ENCODE peak calls at places on chromosomes 2 and 18, in five cellular contexts. One of them, this sample, is unnamed.

GRCh38 chr18:7084766-7085080 is 32.9 kb downstream of the LAMA1 start:
- DNase-seq in heart right ventricle: no peak
- DNase-seq in HCT116: no peak
- DNase-seq in NB4: no peak
- DNase-seq in astrocyte of the spinal cord: peak; percentile 88
- DNase-seq in this sample: peak; percentile 48

GRCh38 chr18:68033466-68033865 is 516.9 kb upstream of the DSEL start:
- DNase-seq in HCT116: no peak
- DNase-seq in NB4: no peak
- DNase-seq in astrocyte of the spinal cord: peak; percentile 6
- DNase-seq in heart right ventricle: no peak
- DNase-seq in this sample: peak; percentile 13

GRCh38 chr2:19359456-19359855 is 1.0 kb upstream of the OSR1 start:
- DNase-seq in NB4: no peak
- DNase-seq in heart right ventricle: no peak
- DNase-seq in astrocyte of the spinal cord: no peak
- DNase-seq in HCT116: no peak
- DNase-seq in this sample: no peak

GRCh38 chr18:3690682-3691066 is 240.7 kb downstream of the TGIF1 start:
- DNase-seq in heart right ventricle: no peak
- DNase-seq in NB4: no peak
- DNase-seq in HCT116: no peak
- DNase-seq in astrocyte of the spinal cord: no peak
- DNase-seq in this sample: no peak

GRCh38 chr2:101200714-101201113 is 49.5 kb upstream of the TBC1D8 start:
- DNase-seq in HCT116: peak; percentile 27
- DNase-seq in astrocyte of the spinal cord: peak; percentile 20
- DNase-seq in heart right ventricle: no peak
- DNase-seq in NB4: no peak
- DNase-seq in this sample: peak; percentile 81

GRCh38 chr18:32208012-32208411 is 18.2 kb downstream of the MEP1B start:
- DNase-seq in HCT116: no peak
- DNase-seq in astrocyte of the spinal cord: no peak
- DNase-seq in heart right ventricle: no peak
- DNase-seq in NB4: no peak
- DNase-seq in this sample: no peak

GRCh38 chr2:24015562-24016375 is 5.9 kb downstream of the MFSD2B start:
- DNase-seq in HCT116: no peak
- DNase-seq in NB4: no peak
- DNase-seq in heart right ventricle: no peak
- DNase-seq in astrocyte of the spinal cord: peak; percentile 64
- DNase-seq in this sample: peak; percentile 85

GRCh38 chr2:234950730-234951385 is 959 bp upstream of the SH3BP4 start:
- DNase-seq in astrocyte of the spinal cord: peak; percentile 56
- DNase-seq in HCT116: no peak
- DNase-seq in heart right ventricle: no peak
- DNase-seq in NB4: no peak
- DNase-seq in this sample: peak; percentile 55

GRCh38 chr18:2905802-2906521 is 59.2 kb downstream of the EMILIN2 start:
- DNase-seq in HCT116: peak; percentile 33
- DNase-seq in astrocyte of the spinal cord: no peak
- DNase-seq in heart right ventricle: peak; percentile 81
- DNase-seq in NB4: peak; percentile 82
- DNase-seq in this sample: peak; percentile 82

GRCh38 chr2:189641565-189641964 is 19.7 kb upstream of the ASNSD1 start:
- DNase-seq in heart right ventricle: no peak
- DNase-seq in NB4: no peak
- DNase-seq in HCT116: no peak
- DNase-seq in astrocyte of the spinal cord: no peak
- DNase-seq in this sample: no peak

GRCh38 chr2:177245010-177245422 is 19.5 kb downstream of the NFE2L2 start:
- DNase-seq in NB4: peak; percentile 37
- DNase-seq in HCT116: peak; percentile 64
- DNase-seq in astrocyte of the spinal cord: peak; percentile 85
- DNase-seq in heart right ventricle: no peak
- DNase-seq in this sample: peak; percentile 51

GRCh38 chr2:236036045-236036444 is 132.1 kb downstream of the GBX2 start:
- DNase-seq in astrocyte of the spinal cord: no peak
- DNase-seq in HCT116: no peak
- DNase-seq in heart right ventricle: no peak
- DNase-seq in NB4: no peak
- DNase-seq in this sample: no peak

GRCh38 chr2:16019060-16019475 is 78.7 kb downstream of the MYCN start:
- DNase-seq in HCT116: no peak
- DNase-seq in astrocyte of the spinal cord: no peak
- DNase-seq in heart right ventricle: no peak
- DNase-seq in NB4: no peak
- DNase-seq in this sample: no peak

GRCh38 chr2:236828820-236829219 is 256.9 kb upstream of the COPS8 start:
- DNase-seq in astrocyte of the spinal cord: no peak
- DNase-seq in NB4: no peak
- DNase-seq in heart right ventricle: no peak
- DNase-seq in HCT116: no peak
- DNase-seq in this sample: no peak

DNA sequence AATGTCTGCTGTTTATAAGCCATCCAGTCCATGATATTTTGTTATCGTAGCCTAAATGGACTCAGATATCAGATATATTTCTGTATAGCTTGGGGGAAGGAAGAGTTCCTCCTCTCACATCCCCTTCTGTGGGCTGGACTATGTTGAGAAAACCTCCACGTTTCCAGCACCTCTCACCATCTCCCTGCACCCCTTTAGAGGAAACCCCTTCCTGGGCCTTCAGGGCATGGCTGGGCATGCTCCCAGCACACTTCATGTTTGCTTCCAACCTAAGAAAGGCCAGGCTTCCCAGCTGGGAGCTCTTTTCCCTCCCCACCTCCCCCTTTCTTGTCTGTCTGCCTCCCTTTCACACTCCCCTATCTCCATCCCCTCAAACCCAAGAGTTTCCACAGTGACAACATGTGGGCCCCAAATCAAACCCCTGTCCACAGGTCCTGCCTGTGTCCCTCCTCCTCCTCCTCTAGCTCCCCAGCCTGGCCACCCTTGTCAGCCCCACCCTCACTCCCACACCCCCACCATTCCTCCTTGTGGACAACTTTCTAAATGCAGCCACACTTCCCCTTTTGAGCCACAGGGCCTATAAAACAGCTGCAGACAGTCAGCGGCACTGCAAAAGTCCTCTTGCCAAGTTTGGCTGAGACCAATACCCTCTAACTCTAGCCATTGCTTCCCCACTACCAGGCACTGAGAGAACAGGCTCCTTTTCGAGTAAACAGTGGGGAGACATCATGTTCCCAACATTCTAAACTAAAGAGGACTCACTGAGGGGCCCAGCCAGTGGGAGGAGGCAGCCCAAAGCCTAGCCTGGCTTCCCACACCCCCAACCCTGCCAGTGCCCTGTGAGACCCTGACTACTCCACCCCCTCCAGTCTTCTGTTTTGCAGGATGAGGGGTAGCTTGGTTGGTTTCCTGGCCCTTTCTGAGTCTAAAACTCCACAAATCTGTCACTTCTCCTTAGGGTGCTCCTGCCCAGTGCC is 120.5 kb downstream of the ZFP36L2 start:
- DNase-seq in heart right ventricle: peak; percentile 53
- DNase-seq in HCT116: peak; percentile 4
- DNase-seq in astrocyte of the spinal cord: no peak
- DNase-seq in NB4: peak; percentile 98
- DNase-seq in this sample: peak; percentile 78
- TF ChIP-seq CTCF in heart right ventricle: peak; percentile 47
- TF ChIP-seq CTCF in HCT116: no peak
- TF ChIP-seq CTCF in astrocyte of the spinal cord: peak; percentile 31
- TF ChIP-seq CTCF in NB4: peak; percentile 37
- TF ChIP-seq CTCF in this sample: peak; percentile 43

GRCh38 chr2:199914372-199914958 is 3.4 kb downstream of the C2orf69 start:
- DNase-seq in heart right ventricle: no peak
- DNase-seq in astrocyte of the spinal cord: no peak
- DNase-seq in NB4: no peak
- DNase-seq in HCT116: no peak
- DNase-seq in this sample: no peak

GRCh38 chr2:199907008-199907714 is 3.9 kb upstream of the C2orf69 start:
- DNase-seq in HCT116: no peak
- DNase-seq in astrocyte of the spinal cord: no peak
- DNase-seq in NB4: no peak
- DNase-seq in heart right ventricle: no peak
- DNase-seq in this sample: no peak

GRCh38 chr2:199911877-199912161 is 726 bp downstream of the C2orf69 start:
- DNase-seq in astrocyte of the spinal cord: no peak
- DNase-seq in HCT116: no peak
- DNase-seq in NB4: no peak
- DNase-seq in heart right ventricle: no peak
- DNase-seq in this sample: no peak

GRCh38 chr2:199911052-199911876 is at the start of gene C2orf69:
- DNase-seq in astrocyte of the spinal cord: peak; percentile 98
- DNase-seq in NB4: peak; percentile 100
- DNase-seq in HCT116: peak; percentile 99
- DNase-seq in heart right ventricle: peak; percentile 95
- DNase-seq in this sample: peak; percentile 97

DNA sequence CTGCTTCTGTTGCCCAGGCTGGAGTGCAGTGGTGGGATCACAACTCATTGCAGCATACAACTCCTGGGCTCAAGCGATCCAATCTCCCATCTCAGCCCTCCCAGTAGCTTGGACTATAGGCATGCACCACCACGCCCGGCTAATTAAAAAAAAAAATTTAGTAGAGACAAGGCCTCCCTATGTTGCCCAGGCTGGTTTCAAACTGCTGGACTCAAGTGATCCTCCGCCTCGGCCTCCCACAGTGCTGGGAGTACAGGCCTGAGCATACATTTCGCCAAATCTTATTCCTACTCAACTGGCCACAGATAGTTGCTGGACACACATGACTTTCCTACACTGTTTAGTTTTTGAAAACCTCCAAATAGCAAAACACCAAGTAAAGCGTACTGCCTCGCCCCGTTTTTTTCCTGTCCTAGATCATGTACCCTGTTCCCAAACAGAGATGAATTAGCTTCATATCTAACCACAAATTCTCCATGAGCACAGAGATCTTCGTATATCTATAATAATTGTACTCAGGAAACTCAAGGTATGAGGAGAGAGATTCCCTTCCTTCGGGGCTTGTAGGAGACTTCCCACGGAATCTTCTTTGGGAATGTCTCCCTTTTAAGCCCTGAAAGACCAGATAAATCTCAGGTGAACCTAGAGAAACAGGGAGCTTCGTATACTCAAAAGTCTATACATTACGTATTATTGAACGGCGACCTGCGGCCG is 598 bp upstream of the C2orf69 start:
- DNase-seq in heart right ventricle: no peak
- DNase-seq in astrocyte of the spinal cord: no peak
- DNase-seq in HCT116: no peak
- DNase-seq in NB4: no peak
- DNase-seq in this sample: no peak
- H3K4me3 ChIP-seq in heart right ventricle: peak overlapping the region; percentile 96
- H3K4me3 ChIP-seq in astrocyte of the spinal cord: peak overlapping the region; percentile 93
- H3K4me3 ChIP-seq in HCT116: peak overlapping the region; percentile 28
- H3K4me3 ChIP-seq in NB4: peak overlapping the region; percentile 83
- H3K4me3 ChIP-seq in this sample: peak overlapping the region; percentile 88

GRCh38 chr2:27261241-27261925 is 1.5 kb downstream of the SLC30A3 start:
- DNase-seq in NB4: no peak
- DNase-seq in heart right ventricle: no peak
- DNase-seq in HCT116: no peak
- DNase-seq in astrocyte of the spinal cord: no peak
- DNase-seq in this sample: no peak

GRCh38 chr2:27264253-27264752 is 1.5 kb upstream of the SLC30A3 start:
- DNase-seq in heart right ventricle: no peak
- DNase-seq in NB4: no peak
- DNase-seq in astrocyte of the spinal cord: no peak
- DNase-seq in HCT116: no peak
- DNase-seq in this sample: no peak

GRCh38 chr2:27261926-27262298 is 935 bp downstream of the SLC30A3 start:
- DNase-seq in NB4: no peak
- DNase-seq in heart right ventricle: no peak
- DNase-seq in HCT116: no peak
- DNase-seq in astrocyte of the spinal cord: no peak
- DNase-seq in this sample: no peak

GRCh38 chr2:27263287-27264252 is 723 bp upstream of the SLC30A3 start:
- DNase-seq in astrocyte of the spinal cord: no peak
- DNase-seq in heart right ventricle: no peak
- DNase-seq in NB4: no peak
- DNase-seq in HCT116: no peak
- DNase-seq in this sample: no peak

DNA sequence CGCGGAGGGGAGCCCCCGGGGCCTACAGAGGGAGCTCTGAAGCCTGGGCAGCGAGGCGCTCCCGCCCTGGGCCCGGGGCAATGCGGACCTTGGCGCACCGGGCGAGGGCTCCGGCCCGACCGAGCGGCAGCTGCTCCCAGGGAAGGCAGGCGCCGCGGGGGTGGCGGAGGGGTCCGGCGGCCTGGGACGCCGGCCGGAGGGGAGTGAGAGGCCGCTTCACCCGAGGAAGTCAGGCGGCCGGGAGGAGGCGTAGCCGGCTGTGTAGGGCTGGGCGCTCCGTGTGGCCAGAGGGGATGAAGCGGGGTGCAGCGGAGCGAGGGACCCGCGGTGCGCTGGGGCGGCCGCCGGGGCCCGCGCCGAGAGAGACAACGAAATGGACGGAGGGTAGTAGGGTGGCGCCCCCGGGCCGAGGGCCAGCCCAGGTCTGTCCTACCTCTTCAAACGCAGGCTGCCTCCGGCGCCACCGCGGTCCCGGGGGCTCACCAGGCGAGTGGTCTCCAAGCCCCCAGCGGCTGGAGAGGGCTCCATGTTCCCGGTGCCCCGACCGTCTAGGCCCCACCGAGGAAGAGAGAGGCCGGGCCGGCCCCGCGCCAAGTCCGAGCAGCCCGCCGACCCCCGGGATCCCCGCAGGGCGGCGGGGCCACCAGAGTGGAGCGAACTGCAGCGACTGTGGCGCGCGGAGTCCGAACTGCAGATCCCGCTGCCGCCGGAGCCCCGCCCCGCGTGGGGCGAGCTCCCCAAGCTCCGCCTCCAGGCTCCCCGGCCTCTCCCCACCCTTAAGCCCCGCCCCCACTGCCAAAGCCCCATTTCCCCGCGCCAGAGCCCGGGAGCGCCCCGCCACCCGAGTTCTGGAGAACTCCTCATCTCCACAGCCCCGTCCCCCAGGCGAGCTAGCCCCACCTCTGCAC is at the start of gene SLC30A3:
- DNase-seq in heart right ventricle: peak; percentile 77
- DNase-seq in astrocyte of the spinal cord: no peak
- DNase-seq in HCT116: peak; percentile 44
- DNase-seq in NB4: no peak
- DNase-seq in this sample: peak; percentile 74
- TF ChIP-seq CTCF in heart right ventricle: peak; percentile 15
- TF ChIP-seq CTCF in astrocyte of the spinal cord: no peak
- TF ChIP-seq CTCF in HCT116: no peak
- TF ChIP-seq CTCF in NB4: no peak
- TF ChIP-seq CTCF in this sample: no peak

GRCh38 chr2:68388772-68389171 is 23.7 kb downstream of the PLEK start:
- DNase-seq in astrocyte of the spinal cord: no peak
- DNase-seq in HCT116: no peak
- DNase-seq in heart right ventricle: no peak
- DNase-seq in NB4: no peak
- DNase-seq in this sample: no peak

GRCh38 chr2:68386362-68386761 is 21.3 kb downstream of the PLEK start:
- DNase-seq in NB4: no peak
- DNase-seq in astrocyte of the spinal cord: no peak
- DNase-seq in HCT116: no peak
- DNase-seq in heart right ventricle: no peak
- DNase-seq in this sample: no peak

GRCh38 chr2:68385907-68386287 is 20.8 kb downstream of the PLEK start:
- DNase-seq in HCT116: no peak
- DNase-seq in NB4: no peak
- DNase-seq in astrocyte of the spinal cord: no peak
- DNase-seq in heart right ventricle: no peak
- DNase-seq in this sample: no peak

GRCh38 chr2:68388358-68388757 is 23.3 kb downstream of the PLEK start:
- DNase-seq in NB4: no peak
- DNase-seq in HCT116: no peak
- DNase-seq in heart right ventricle: no peak
- DNase-seq in astrocyte of the spinal cord: no peak
- DNase-seq in this sample: no peak

GRCh38 chr2:68387408-68388350 is 22.6 kb downstream of the PLEK start:
- DNase-seq in NB4: peak; percentile 88
- DNase-seq in astrocyte of the spinal cord: no peak
- DNase-seq in HCT116: no peak
- DNase-seq in heart right ventricle: no peak
- DNase-seq in this sample: no peak
- H3K4me3 ChIP-seq in NB4: no peak overlapping the region
- H3K4me3 ChIP-seq in astrocyte of the spinal cord: no peak overlapping the region
- H3K4me3 ChIP-seq in HCT116: no peak overlapping the region
- H3K4me3 ChIP-seq in heart right ventricle: no peak overlapping the region
- H3K4me3 ChIP-seq in this sample: no peak overlapping the region

This sample was measured in foreskin fibroblast.